ENCODE peak calls at places on chromosomes 13 and 19, in five cellular contexts. K is IMR-90, E is H1, J is mesenchymal stem cell, Q is trophoblast cell. D is an unnamed sample.

GRCh38 chr13:113903361-113903760 is 39.5 kb upstream of the GAS6 start:
- DNase-seq in K (peak; percentile 78), E (no peak), J (no peak), Q (peak; percentile 21), D (no peak)

GRCh38 chr13:85828094-85828684 is 29.0 kb upstream of the SLITRK6 start:
- DNase-seq in K (peak; percentile 30), E (no peak), J (peak; percentile 30), Q (peak; percentile 45), D (no peak)

GRCh38 chr13:73251866-73252265 is 193.1 kb downstream of the KLF5 start:
- DNase-seq in K (no peak), E (no peak), J (no peak), Q (no peak), D (no peak)

GRCh38 chr19:1469936-1470863 is 8.8 kb downstream of the C19orf25 start:
- DNase-seq in K (no peak), E (no peak), J (no peak), Q (peak; percentile 56), D (peak; percentile 83)

GRCh38 chr19:47994209-47994802 is at the start of gene ELSPBP1:
- DNase-seq in K (no peak), E (no peak), J (peak; percentile 21), Q (no peak), D (no peak)

GRCh38 chr19:9996541-9996940 is 13.8 kb downstream of the COL5A3 start:
- DNase-seq in K (peak; percentile 62), E (no peak), J (no peak), Q (no peak), D (no peak)

GRCh38 chr19:13037161-13037560 is 41.9 kb downstream of the NFIX start:
- DNase-seq in K (peak; percentile 85), E (no peak), J (peak; percentile 58), Q (peak; percentile 65), D (no peak)

GRCh38 chr13:64029343-64030093 is 2613.9 kb upstream of the PCDH20 start:
- DNase-seq in K (no peak), E (no peak), J (no peak), Q (no peak), D (no peak)

GRCh38 chr19:41668315-41668714 is 19.8 kb downstream of the CEACAM7 start:
- DNase-seq in K (no peak), E (no peak), J (no peak), Q (no peak), D (no peak)

GRCh38 chr13:98026457-98026857 is 73.0 kb downstream of the IPO5 start:
- DNase-seq in K (peak; percentile 40), E (no peak), J (peak; percentile 76), Q (no peak), D (no peak)

GRCh38 chr13:102642475-102642874 is 45.7 kb downstream of the TPP2 start:
- DNase-seq in K (no peak), E (no peak), J (no peak), Q (no peak), D (no peak)

GRCh38 chr13:70080030-70080429 is 27.6 kb upstream of the ATXN8OS start:
- DNase-seq in K (no peak), E (no peak), J (no peak), Q (no peak), D (no peak)

GRCh38 chr19:13154911-13155471 is 4.8 kb downstream of the IER2 start:
- DNase-seq in K (peak; percentile 65), E (no peak), J (peak; percentile 93), Q (peak; percentile 96), D (peak; percentile 67)

GRCh38 chr19:12331211-12331941 is 2.1 kb downstream of the ZNF563 start:
- DNase-seq in K (no peak), E (no peak), J (no peak), Q (peak; percentile 17), D (no peak)

GRCh38 chr19:13484141-13484540 is 22.1 kb downstream of the CACNA1A start:
- DNase-seq in K (peak; percentile 22), E (no peak), J (no peak), Q (no peak), D (no peak)

GRCh38 chr13:36822786-36823185 is 3.8 kb downstream of the RFXAP start:
- DNase-seq in K (peak; percentile 15), E (no peak), J (peak; percentile 36), Q (no peak), D (no peak)

GRCh38 chr13:82698383-82698782 is 1183.9 kb downstream of the SLITRK1 start:
- DNase-seq in K (no peak), E (no peak), J (no peak), Q (no peak), D (no peak)

GRCh38 chr19:14061081-14061749 is 661 bp downstream of the PALM3 start:
- DNase-seq in K (no peak), E (no peak), J (no peak), Q (peak; percentile 84), D (no peak)

GRCh38 chr19:4639531-4640246 is 373 bp downstream of the TNFAIP8L1 start:
- DNase-seq in K (no peak), E (no peak), J (no peak), Q (peak; percentile 23), D (no peak)

GRCh38 chr13:38419312-38419873 is 69.7 kb downstream of the UFM1 start:
- DNase-seq in K (no peak), E (no peak), J (no peak), Q (no peak), D (no peak)

DNA sequence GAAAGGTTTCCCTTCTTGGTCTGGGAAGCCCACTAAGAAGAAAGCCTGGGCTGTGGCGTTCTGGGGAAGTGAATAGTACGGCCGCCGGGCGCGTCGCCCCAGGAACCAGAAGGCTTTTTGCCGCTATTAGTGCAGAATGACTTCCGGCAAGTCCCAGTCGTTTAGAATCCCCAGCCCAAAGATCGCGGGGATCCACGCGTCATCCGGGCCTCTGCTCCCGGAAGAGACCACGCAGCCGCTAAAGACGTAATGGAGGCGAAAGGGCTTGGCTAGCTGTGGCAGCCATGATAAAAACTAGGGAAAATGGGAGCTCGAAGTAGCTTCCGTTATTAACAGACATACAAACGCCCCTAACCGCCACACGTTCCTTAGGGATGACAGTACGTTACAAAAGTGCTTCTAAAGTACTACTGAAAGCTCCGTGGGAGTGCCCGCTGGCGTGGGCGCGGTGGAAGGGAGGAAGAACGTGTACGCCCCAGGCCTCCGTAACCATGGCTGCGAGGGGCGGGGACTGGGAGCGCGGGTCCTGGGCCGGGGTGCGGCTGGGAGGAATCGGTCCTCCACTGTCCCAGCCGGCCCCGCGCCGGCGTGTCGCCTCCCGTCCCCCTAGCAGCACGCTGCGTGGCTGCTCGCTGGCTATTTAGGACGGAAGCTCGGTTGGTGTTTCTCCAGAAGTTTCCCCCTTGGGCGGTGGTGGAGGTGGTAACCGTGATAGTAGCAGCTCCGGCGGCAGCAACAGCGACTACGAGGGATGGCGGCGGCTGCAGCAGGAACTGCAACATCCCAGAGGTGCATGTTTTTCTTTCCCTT is at the start of gene SUGT1:
- DNase-seq in K (peak; percentile 97), E (peak; percentile 90), J (peak; percentile 98), Q (peak; percentile 98), D (peak; percentile 95)
- H2BK120ac ChIP-seq in K (peak within 1 kb of the TSS; percentile 99), E (peak within 1 kb of the TSS; percentile 93), J (peak within 1 kb of the TSS; percentile 65), Q (peak within 1 kb of the TSS; percentile 89), D (no peak within 1 kb of the TSS)

GRCh38 chr13:27789495-27790303 is 2.6 kb upstream of the GSX1 start:
- DNase-seq in K (no peak), E (no peak), J (no peak), Q (no peak), D (no peak)

GRCh38 chr13:27789153-27789494 is 3.2 kb upstream of the GSX1 start:
- DNase-seq in K (no peak), E (no peak), J (no peak), Q (no peak), D (no peak)

GRCh38 chr13:27791901-27792392 is 336 bp upstream of the GSX1 start:
- DNase-seq in K (no peak), E (no peak), J (no peak), Q (no peak), D (no peak)

GRCh38 chr13:27791146-27791900 is 960 bp upstream of the GSX1 start:
- DNase-seq in K (no peak), E (no peak), J (no peak), Q (no peak), D (no peak)

GRCh38 chr13:27790523-27790922 is 1.8 kb upstream of the GSX1 start:
- DNase-seq in K (no peak), E (no peak), J (no peak), Q (no peak), D (no peak)
- H3K4me3 ChIP-seq in K (no peak overlapping the region), E (peak overlapping the region; percentile 54), J (peak overlapping the region; percentile 59), Q (no peak overlapping the region), D (no peak overlapping the region)

GRCh38 chr19:46654621-46655152 is 6.3 kb downstream of the DACT3 start:
- DNase-seq in K (no peak), E (no peak), J (no peak), Q (no peak), D (peak; percentile 38)
- H4K91ac ChIP-seq in K (no peak overlapping the region), E (no peak overlapping the region), J (no peak overlapping the region), Q (no peak overlapping the region), D (no peak overlapping the region)

DNA sequence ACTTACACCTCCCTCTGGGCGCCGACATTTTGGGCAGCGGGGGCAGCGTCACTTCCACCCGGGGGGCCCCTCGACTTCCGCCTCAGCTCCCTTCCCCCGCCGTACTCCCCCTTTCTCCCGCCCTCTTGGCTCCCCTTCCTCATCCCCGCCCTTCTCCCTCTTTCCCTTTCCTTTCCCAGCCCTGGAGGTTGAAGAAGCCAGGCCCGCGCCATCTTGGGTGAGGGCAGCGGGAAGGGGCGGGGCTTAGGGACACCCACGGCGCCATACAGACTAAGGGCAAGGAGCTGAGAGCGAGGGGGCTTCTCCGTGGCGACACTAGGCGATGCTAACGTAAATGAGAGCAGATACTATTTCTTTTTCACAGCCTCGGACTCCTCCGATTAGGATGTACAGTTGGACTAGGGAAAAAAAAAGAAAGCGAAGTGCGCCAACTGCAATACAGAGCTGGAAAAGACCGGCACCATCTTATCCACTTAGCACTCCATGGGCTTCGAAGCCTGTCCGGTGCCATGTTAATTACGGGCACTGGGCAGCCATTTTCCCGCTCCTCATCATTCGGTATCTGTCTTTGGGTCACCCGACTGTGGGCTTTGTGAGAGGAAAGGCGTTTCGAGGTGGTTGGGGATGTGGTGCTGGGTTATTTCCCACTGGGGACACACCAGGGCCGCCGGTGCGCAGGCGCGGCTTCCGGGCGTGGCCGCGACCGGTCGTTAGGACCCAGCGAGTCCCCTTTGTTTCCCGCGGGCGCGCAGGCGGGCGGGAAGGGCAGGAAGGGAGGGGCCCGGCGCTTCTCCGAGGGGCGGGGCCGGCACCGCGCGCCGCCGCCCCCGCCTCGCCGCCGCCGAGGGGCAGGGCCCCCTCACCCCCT is at the start of the genes FIZ1 and ZNF524:
- DNase-seq in K (peak; percentile 98), E (peak; percentile 93), J (peak; percentile 99), Q (peak; percentile 96), D (peak; percentile 99)
- H2BK120ac ChIP-seq in K (peak within 1 kb of the TSS; percentile 99), E (peak within 1 kb of the TSS; percentile 99), J (peak within 1 kb of the TSS; percentile 97), Q (peak within 1 kb of the TSS; percentile 91), D (peak within 1 kb of the TSS; percentile 35)

GRCh38 chr19:22427587-22428298 is 5.6 kb upstream of the ZNF98 start:
- DNase-seq in K (no peak), E (no peak), J (no peak), Q (peak; percentile 54), D (no peak)

GRCh38 chr19:22426901-22427300 is 4.8 kb upstream of the ZNF98 start:
- DNase-seq in K (no peak), E (no peak), J (no peak), Q (peak; percentile 78), D (no peak)

DNA sequence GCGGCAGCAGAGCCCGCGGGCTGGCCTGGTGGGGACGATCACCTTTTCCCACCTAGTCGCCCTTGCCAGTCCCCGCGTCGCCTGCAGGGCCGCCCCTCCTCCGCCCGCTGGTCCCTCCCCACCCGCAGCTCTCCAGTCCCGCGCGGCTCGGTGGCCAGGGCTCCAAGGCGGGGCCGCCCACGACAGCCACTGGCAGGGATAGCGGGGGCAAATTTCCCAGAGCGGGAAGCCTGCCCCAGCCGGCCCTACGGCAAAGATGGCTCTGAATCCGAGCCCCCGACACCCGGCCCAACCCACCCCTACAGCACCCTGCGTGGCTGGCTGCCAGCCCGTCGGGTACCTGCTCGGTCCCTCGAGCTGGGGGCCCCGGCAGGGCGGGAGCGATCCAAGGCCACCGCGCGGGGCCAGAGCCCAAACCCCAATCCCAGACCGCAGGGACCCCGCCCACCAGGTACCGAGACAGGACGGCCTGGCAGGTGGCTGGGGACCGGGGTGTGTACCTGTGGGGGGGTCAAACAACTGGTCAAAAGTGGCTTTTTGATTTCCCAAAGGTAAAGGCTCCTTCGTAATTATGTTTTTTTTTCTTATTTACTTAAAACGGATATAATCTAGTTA is 6.3 kb upstream of the ZNF98 start:
- DNase-seq in K (no peak), E (no peak), J (no peak), Q (no peak), D (no peak)
- H3K4me3 ChIP-seq in K (no peak overlapping the region), E (no peak overlapping the region), J (no peak overlapping the region), Q (no peak overlapping the region), D (no peak overlapping the region)